ENCODE peak calls at places on chromosome 20, in six cellular contexts. One of them, this sample, is unnamed.
A peak's percentile ranks its signal among the peaks of the same experiment; 100 is the strongest.

GRCh38 chr20:8043687-8044278 is 24.2 kb upstream of the TMX4 start:
- DNase-seq in pancreas: no peak
- DNase-seq in brain microvascular endothelial cell: peak; percentile 32
- DNase-seq in fibroblast of mammary gland: peak; percentile 62
- DNase-seq in GM12864: no peak
- DNase-seq in left ventricle myocardium inferior: no peak
- DNase-seq in this sample: peak; percentile 72

GRCh38 chr20:50163570-50164317 is 10.2 kb upstream of the PEDS1 start:
- DNase-seq in pancreas: no peak
- DNase-seq in brain microvascular endothelial cell: no peak
- DNase-seq in fibroblast of mammary gland: peak; percentile 72
- DNase-seq in GM12864: no peak
- DNase-seq in left ventricle myocardium inferior: peak; percentile 59
- DNase-seq in this sample: peak; percentile 59

GRCh38 chr20:36819662-36820061 is 46.1 kb upstream of the DSN1 start:
- DNase-seq in pancreas: no peak
- DNase-seq in brain microvascular endothelial cell: no peak
- DNase-seq in fibroblast of mammary gland: no peak
- DNase-seq in GM12864: no peak
- DNase-seq in left ventricle myocardium inferior: no peak
- DNase-seq in this sample: no peak

GRCh38 chr20:59588236-59588855 is 16.0 kb upstream of the PHACTR3 start:
- DNase-seq in pancreas: no peak
- DNase-seq in brain microvascular endothelial cell: no peak
- DNase-seq in fibroblast of mammary gland: no peak
- DNase-seq in GM12864: no peak
- DNase-seq in left ventricle myocardium inferior: peak; percentile 2
- DNase-seq in this sample: no peak

GRCh38 chr20:2131366-2131765 is 29.7 kb downstream of the STK35 start:
- DNase-seq in pancreas: no peak
- DNase-seq in brain microvascular endothelial cell: peak; percentile 76
- DNase-seq in fibroblast of mammary gland: peak; percentile 79
- DNase-seq in GM12864: no peak
- DNase-seq in left ventricle myocardium inferior: no peak
- DNase-seq in this sample: peak; percentile 80

GRCh38 chr20:23235173-23236027 is 115.2 kb upstream of the NXT1 start:
- DNase-seq in pancreas: no peak
- DNase-seq in brain microvascular endothelial cell: no peak
- DNase-seq in fibroblast of mammary gland: peak; percentile 74
- DNase-seq in GM12864: no peak
- DNase-seq in left ventricle myocardium inferior: peak; percentile 68
- DNase-seq in this sample: peak; percentile 74

GRCh38 chr20:1119524-1119923 is 1.1 kb downstream of the PSMF1 start:
- DNase-seq in pancreas: no peak
- DNase-seq in brain microvascular endothelial cell: no peak
- DNase-seq in fibroblast of mammary gland: no peak
- DNase-seq in GM12864: no peak
- DNase-seq in left ventricle myocardium inferior: no peak
- DNase-seq in this sample: no peak

GRCh38 chr20:59835448-59836395 is 97.7 kb downstream of the SYCP2 start:
- DNase-seq in pancreas: no peak
- DNase-seq in brain microvascular endothelial cell: peak; percentile 38
- DNase-seq in fibroblast of mammary gland: peak; percentile 54
- DNase-seq in GM12864: no peak
- DNase-seq in left ventricle myocardium inferior: peak; percentile 46
- DNase-seq in this sample: peak; percentile 60

GRCh38 chr20:910132-910839 is 5.8 kb downstream of the ANGPT4 start:
- DNase-seq in pancreas: no peak
- DNase-seq in brain microvascular endothelial cell: no peak
- DNase-seq in fibroblast of mammary gland: no peak
- DNase-seq in GM12864: no peak
- DNase-seq in left ventricle myocardium inferior: no peak
- DNase-seq in this sample: no peak

GRCh38 chr20:58889334-58890072 is 37.0 kb downstream of the GNAS start:
- DNase-seq in pancreas: peak; percentile 38
- DNase-seq in brain microvascular endothelial cell: no peak
- DNase-seq in fibroblast of mammary gland: no peak
- DNase-seq in GM12864: no peak
- DNase-seq in left ventricle myocardium inferior: no peak
- DNase-seq in this sample: no peak

GRCh38 chr20:3312940-3313656 is 74.1 kb upstream of the SLC4A11 start:
- DNase-seq in pancreas: no peak
- DNase-seq in brain microvascular endothelial cell: peak; percentile 30
- DNase-seq in fibroblast of mammary gland: peak; percentile 44
- DNase-seq in GM12864: no peak
- DNase-seq in left ventricle myocardium inferior: no peak
- DNase-seq in this sample: peak; percentile 91

GRCh38 chr20:44187763-44188709 is 1.0 kb upstream of the JPH2 start:
- DNase-seq in pancreas: no peak
- DNase-seq in brain microvascular endothelial cell: no peak
- DNase-seq in fibroblast of mammary gland: no peak
- DNase-seq in GM12864: no peak
- DNase-seq in left ventricle myocardium inferior: no peak
- DNase-seq in this sample: no peak

GRCh38 chr20:2851086-2851485 is 10.5 kb downstream of the VPS16 start:
- DNase-seq in pancreas: no peak
- DNase-seq in brain microvascular endothelial cell: no peak
- DNase-seq in fibroblast of mammary gland: no peak
- DNase-seq in GM12864: no peak
- DNase-seq in left ventricle myocardium inferior: no peak
- DNase-seq in this sample: no peak

GRCh38 chr20:8780926-8781325 is 288.0 kb upstream of the PLCB4 start:
- DNase-seq in pancreas: no peak
- DNase-seq in brain microvascular endothelial cell: no peak
- DNase-seq in fibroblast of mammary gland: no peak
- DNase-seq in GM12864: no peak
- DNase-seq in left ventricle myocardium inferior: no peak
- DNase-seq in this sample: no peak

GRCh38 chr20:49560646-49561045 is 7.3 kb downstream of the PTGIS start:
- DNase-seq in pancreas: no peak
- DNase-seq in brain microvascular endothelial cell: no peak
- DNase-seq in fibroblast of mammary gland: no peak
- DNase-seq in GM12864: no peak
- DNase-seq in left ventricle myocardium inferior: no peak
- DNase-seq in this sample: no peak

GRCh38 chr20:1993986-1994385 is at the start of gene PDYN:
- DNase-seq in pancreas: no peak
- DNase-seq in brain microvascular endothelial cell: no peak
- DNase-seq in fibroblast of mammary gland: no peak
- DNase-seq in GM12864: no peak
- DNase-seq in left ventricle myocardium inferior: no peak
- DNase-seq in this sample: no peak

GRCh38 chr20:22720206-22720605 is 135.8 kb upstream of the FOXA2 start:
- DNase-seq in pancreas: no peak
- DNase-seq in brain microvascular endothelial cell: no peak
- DNase-seq in fibroblast of mammary gland: no peak
- DNase-seq in GM12864: no peak
- DNase-seq in left ventricle myocardium inferior: no peak
- DNase-seq in this sample: no peak

GRCh38 chr20:4667371-4667773 is 54.3 kb upstream of the PRND start:
- DNase-seq in pancreas: no peak
- DNase-seq in brain microvascular endothelial cell: no peak
- DNase-seq in fibroblast of mammary gland: no peak
- DNase-seq in GM12864: no peak
- DNase-seq in left ventricle myocardium inferior: no peak
- DNase-seq in this sample: peak; percentile 72

GRCh38 chr20:51828762-51829161 is 26.4 kb upstream of the SALL4 start:
- DNase-seq in pancreas: no peak
- DNase-seq in brain microvascular endothelial cell: peak; percentile 6
- DNase-seq in fibroblast of mammary gland: no peak
- DNase-seq in GM12864: no peak
- DNase-seq in left ventricle myocardium inferior: no peak
- DNase-seq in this sample: no peak

GRCh38 chr20:21511485-21511849 is 2.4 kb downstream of the NKX2-2 start:
- DNase-seq in pancreas: no peak
- DNase-seq in brain microvascular endothelial cell: no peak
- DNase-seq in fibroblast of mammary gland: no peak
- DNase-seq in GM12864: no peak
- DNase-seq in left ventricle myocardium inferior: no peak
- DNase-seq in this sample: no peak

GRCh38 chr20:54643761-54644160 is 168.4 kb downstream of the DOK5 start:
- DNase-seq in pancreas: peak; percentile 17
- DNase-seq in brain microvascular endothelial cell: peak; percentile 84
- DNase-seq in fibroblast of mammary gland: peak; percentile 92
- DNase-seq in GM12864: no peak
- DNase-seq in left ventricle myocardium inferior: no peak
- DNase-seq in this sample: peak; percentile 56

GRCh38 chr20:17925300-17925939 is 43.2 kb downstream of the SNX5 start:
- DNase-seq in pancreas: no peak
- DNase-seq in brain microvascular endothelial cell: no peak
- DNase-seq in fibroblast of mammary gland: no peak
- DNase-seq in GM12864: no peak
- DNase-seq in left ventricle myocardium inferior: no peak
- DNase-seq in this sample: no peak

DNA sequence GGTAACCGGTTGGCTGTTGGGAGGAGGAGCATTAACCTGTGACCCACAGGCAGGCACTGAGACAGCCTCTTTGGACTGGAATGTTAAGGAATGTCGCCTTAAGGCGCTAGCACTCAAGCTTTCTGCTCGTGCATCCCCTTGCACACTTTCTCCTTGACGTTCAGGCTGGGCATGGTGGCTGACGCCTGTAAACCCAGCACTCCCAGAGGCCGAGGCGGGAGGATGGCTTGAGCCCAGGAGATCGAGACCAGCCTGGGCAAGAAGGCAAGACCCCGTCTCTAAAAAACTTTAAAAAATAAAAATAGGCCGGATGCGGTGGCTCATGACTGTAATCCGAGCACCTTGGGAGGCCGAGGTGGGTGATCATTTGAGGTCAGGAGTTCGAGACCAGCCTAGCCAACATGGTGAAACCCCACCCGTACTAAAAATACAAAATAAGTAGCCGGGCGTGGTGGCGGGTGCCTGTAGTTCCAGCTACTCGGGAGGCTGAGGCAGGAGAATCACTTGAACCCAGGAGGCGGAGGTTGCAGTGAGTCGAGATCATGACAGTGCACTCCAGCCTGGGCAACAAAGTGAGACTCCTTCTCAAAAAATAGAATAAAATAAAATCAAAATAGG is 1.9 kb upstream of the GID8 start:
- DNase-seq in pancreas: no peak
- DNase-seq in brain microvascular endothelial cell: no peak
- DNase-seq in fibroblast of mammary gland: no peak
- DNase-seq in GM12864: no peak
- DNase-seq in left ventricle myocardium inferior: no peak
- DNase-seq in this sample: no peak
- H3K4me3 ChIP-seq in pancreas: peak overlapping the region; percentile 97
- H3K4me3 ChIP-seq in brain microvascular endothelial cell: peak overlapping the region; percentile 95
- H3K4me3 ChIP-seq in fibroblast of mammary gland: peak overlapping the region; percentile 71
- H3K4me3 ChIP-seq in GM12864: peak overlapping the region; percentile 92
- H3K4me3 ChIP-seq in left ventricle myocardium inferior: peak overlapping the region; percentile 95
- H3K4me3 ChIP-seq in this sample: peak overlapping the region; percentile 93

DNA sequence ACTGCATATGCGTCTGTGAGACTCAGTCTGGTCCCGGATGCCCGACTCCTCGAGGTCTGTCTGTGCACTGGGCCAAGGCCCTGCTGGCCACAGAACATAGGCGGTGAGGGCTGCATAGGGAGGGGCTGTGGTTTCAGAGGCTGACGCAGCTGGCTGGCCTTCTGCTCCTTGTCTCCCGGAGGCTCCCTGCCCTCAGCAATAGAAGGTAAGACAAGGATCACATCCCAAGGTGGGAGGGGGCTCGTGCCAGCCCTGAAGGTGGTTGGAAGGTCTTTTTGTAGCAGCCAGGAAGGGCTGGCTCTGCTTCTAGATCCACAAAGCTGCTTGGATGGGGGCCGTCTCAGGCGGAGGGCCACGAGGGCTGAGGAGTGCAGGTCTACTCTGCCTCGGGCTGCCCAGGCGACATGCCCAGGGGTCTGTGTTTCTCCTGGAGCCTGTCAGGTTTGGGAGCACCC is 239.8 kb upstream of the SULF2 start:
- DNase-seq in pancreas: no peak
- DNase-seq in brain microvascular endothelial cell: peak; percentile 77
- DNase-seq in fibroblast of mammary gland: peak; percentile 97
- DNase-seq in GM12864: no peak
- DNase-seq in left ventricle myocardium inferior: no peak
- DNase-seq in this sample: peak; percentile 35
- TF ChIP-seq CTCF in pancreas: no peak
- TF ChIP-seq CTCF in brain microvascular endothelial cell: peak; percentile 4
- TF ChIP-seq CTCF in fibroblast of mammary gland: no peak
- TF ChIP-seq CTCF in GM12864: no peak
- TF ChIP-seq CTCF in left ventricle myocardium inferior: no peak
- TF ChIP-seq CTCF in this sample: no peak

GRCh38 chr20:32365560-32365959 is 7.4 kb downstream of the ASXL1 start:
- DNase-seq in pancreas: no peak
- DNase-seq in brain microvascular endothelial cell: no peak
- DNase-seq in fibroblast of mammary gland: no peak
- DNase-seq in GM12864: no peak
- DNase-seq in left ventricle myocardium inferior: no peak
- DNase-seq in this sample: no peak
- H3K4me3 ChIP-seq in pancreas: no peak overlapping the region
- H3K4me3 ChIP-seq in brain microvascular endothelial cell: no peak overlapping the region
- H3K4me3 ChIP-seq in fibroblast of mammary gland: no peak overlapping the region
- H3K4me3 ChIP-seq in GM12864: no peak overlapping the region
- H3K4me3 ChIP-seq in left ventricle myocardium inferior: no peak overlapping the region
- H3K4me3 ChIP-seq in this sample: no peak overlapping the region

GRCh38 chr20:25696384-25697131 is at the start of gene ZNF337:
- DNase-seq in pancreas: peak; percentile 95
- DNase-seq in brain microvascular endothelial cell: peak; percentile 95
- DNase-seq in fibroblast of mammary gland: peak; percentile 92
- DNase-seq in GM12864: peak; percentile 86
- DNase-seq in left ventricle myocardium inferior: peak; percentile 96
- DNase-seq in this sample: peak; percentile 95
- TF ChIP-seq CTCF in pancreas: no peak
- TF ChIP-seq CTCF in brain microvascular endothelial cell: no peak
- TF ChIP-seq CTCF in fibroblast of mammary gland: no peak
- TF ChIP-seq CTCF in GM12864: peak; percentile 17
- TF ChIP-seq CTCF in left ventricle myocardium inferior: no peak
- TF ChIP-seq CTCF in this sample: no peak